ENCODE peak calls at places on chromosomes 11 and 22, in seven cellular contexts. M is GM12865, D is hippocampal formation, H is Calu3, K is left ventricle myocardium inferior, U is NCI-H1092, N is caudate nucleus. J is an unnamed sample.

GRCh38 chr22:44537016-44537936 is 39.2 kb upstream of the RTL6 start:
- DNase-seq in M (no peak), D (no peak), H (no peak), K (no peak), U (no peak), N (no peak), J (no peak)

GRCh38 chr11:67410369-67410831 is 5.1 kb upstream of the CARNS1 start:
- DNase-seq in M (no peak), D (peak; percentile 86), H (no peak), K (no peak), U (no peak), N (peak; percentile 79), J (no peak)

GRCh38 chr11:12540913-12541587 is 133.2 kb upstream of the TEAD1 start:
- DNase-seq in M (no peak), D (no peak), H (no peak), K (no peak), U (no peak), N (no peak), J (no peak)

GRCh38 chr22:46758867-46759290 is 3.6 kb upstream of the TBC1D22A start:
- DNase-seq in M (peak; percentile 83), D (peak; percentile 14), H (peak; percentile 65), K (no peak), U (no peak), N (no peak), J (peak; percentile 61)

GRCh38 chr11:57457643-57458023 is 2.7 kb upstream of the RTN4RL2 start:
- DNase-seq in M (no peak), D (no peak), H (no peak), K (no peak), U (no peak), N (no peak), J (no peak)

GRCh38 chr22:20324139-20324516 is 4.3 kb upstream of the DGCR6L start:
- DNase-seq in M (no peak), D (no peak), H (no peak), K (no peak), U (no peak), N (no peak), J (no peak)

GRCh38 chr11:2590131-2590950 is 109.5 kb downstream of the KCNQ1OT1 start:
- DNase-seq in M (no peak), D (no peak), H (no peak), K (no peak), U (no peak), N (no peak), J (no peak)

GRCh38 chr11:74970852-74971395 is 17.8 kb upstream of the NEU3 start:
- DNase-seq in M (no peak), D (no peak), H (no peak), K (no peak), U (no peak), N (no peak), J (no peak)

GRCh38 chr22:28923826-28924732 is 40.7 kb downstream of the ZNRF3 start:
- DNase-seq in M (no peak), D (no peak), H (peak; percentile 47), K (no peak), U (peak; percentile 76), N (no peak), J (no peak)

J was measured in RPMI8226.